ENCODE peak calls at places on chromosomes 13 and 19, in six cellular contexts. U, M, D, L, P and H are unnamed samples. For H3K4me1, the result is how much of the 10 kb centered on the place peaks cover.

GRCh38 chr19:16363133-16363851 is 38.7 kb downstream of the KLF2 start:
- DNase-seq in D (no peak), M (peak), P (peak), U (no peak), L (no peak), H (no peak)

GRCh38 chr13:44393391-44393790 is 19.8 kb downstream of the SERP2 start:
- DNase-seq in U (no peak), M (no peak), L (no peak), D (no peak), P (no peak), H (no peak)

GRCh38 chr19:46601318-46602224 is at the start of gene CALM3:
- DNase-seq in U (no peak), P (no peak), D (no peak), L (no peak), M (no peak), H (no peak)

GRCh38 chr13:83377486-83377885 is 504.8 kb downstream of the SLITRK1 start:
- DNase-seq in U (no peak), P (no peak), M (no peak), L (peak), D (no peak), H (no peak)

GRCh38 chr13:46663644-46664043 is 110.7 kb downstream of the LRCH1 start:
- DNase-seq in P (no peak), L (no peak), M (no peak), D (no peak), U (no peak), H (peak)

GRCh38 chr13:27403252-27403678 is 21.2 kb upstream of the GTF3A start:
- DNase-seq in P (no peak), U (peak), L (peak), M (no peak), D (no peak), H (peak)

GRCh38 chr19:11008111-11008510 is 47.3 kb downstream of the SMARCA4 start:
- DNase-seq in D (no peak), P (no peak), L (no peak), M (no peak), U (no peak), H (no peak)

GRCh38 chr13:96540656-96541055 is 450.7 kb downstream of the HS6ST3 start:
- DNase-seq in M (no peak), U (no peak), D (no peak), L (no peak), P (no peak), H (peak)

GRCh38 chr13:31310781-31311180 is 111.0 kb downstream of the B3GLCT start:
- DNase-seq in P (no peak), L (no peak), D (peak), M (no peak), U (no peak), H (no peak)

GRCh38 chr19:12983091-12983490 is 12.2 kb upstream of the NFIX start:
- DNase-seq in M (no peak), L (no peak), U (no peak), D (no peak), P (no peak), H (no peak)

GRCh38 chr13:36131215-36131930 is at the start of gene DCLK1:
- DNase-seq in P (peak), L (peak), M (peak), D (peak), U (peak), H (peak)

GRCh38 chr19:1315470-1316166 is 29.9 kb downstream of the EFNA2 start:
- DNase-seq in U (peak), D (peak), M (peak), P (peak), L (peak), H (peak)

GRCh38 chr13:79480954-79481684 is at the start of gene NDFIP2:
- DNase-seq in L (peak), U (peak), D (peak), M (peak), P (peak), H (peak)

GRCh38 chr19:4067396-4068057 is 828 bp upstream of the ZBTB7A start:
- DNase-seq in U (no peak), M (peak), D (peak), L (no peak), P (peak), H (no peak)

GRCh38 chr13:87851395-87851794 is 180.2 kb downstream of the SLITRK5 start:
- DNase-seq in P (no peak), D (no peak), L (no peak), M (no peak), U (no peak), H (no peak)

GRCh38 chr19:23943411-23943810 is 28.7 kb downstream of the ZNF726 start:
- DNase-seq in P (no peak), M (no peak), U (no peak), L (no peak), D (no peak), H (no peak)

GRCh38 chr19:46861691-46862503 is 1.1 kb downstream of the ARHGAP35 start:
- DNase-seq in D (peak), P (no peak), M (no peak), U (peak), L (no peak), H (peak)

GRCh38 chr13:87855553-87855952 is 184.4 kb downstream of the SLITRK5 start:
- DNase-seq in M (no peak), U (no peak), L (no peak), P (no peak), D (no peak), H (no peak)

GRCh38 chr19:11480081-11480926 is 542 bp downstream of the ELAVL3 start:
- DNase-seq in U (no peak), M (no peak), D (no peak), L (no peak), P (no peak), H (no peak)

GRCh38 chr13:110498327-110498726 is 63.2 kb downstream of the RAB20 start:
- DNase-seq in L (no peak), D (peak), M (no peak), P (no peak), U (no peak), H (peak)

GRCh38 chr19:56976300-56976699 is 135.8 kb upstream of the PEG3 start:
- DNase-seq in D (no peak), M (no peak), U (no peak), P (no peak), L (no peak), H (no peak)

GRCh38 chr13:82917984-82918383 is 964.3 kb downstream of the SLITRK1 start:
- DNase-seq in L (no peak), M (no peak), U (no peak), D (no peak), P (no peak), H (no peak)

GRCh38 chr13:99522288-99522687 is 21.0 kb downstream of the TM9SF2 start:
- DNase-seq in D (no peak), L (no peak), M (no peak), P (no peak), U (no peak), H (no peak)

GRCh38 chr13:90632184-90632583 is 715.3 kb upstream of the MIR17HG start:
- DNase-seq in M (no peak), L (no peak), D (no peak), P (no peak), U (no peak), H (no peak)

GRCh38 chr19:46374526-46375475 is 27.9 kb downstream of the PPP5C start:
- DNase-seq in D (no peak), L (no peak), P (no peak), M (no peak), U (no peak), H (no peak)

GRCh38 chr19:57566396-57567256 is 7.0 kb upstream of the ZNF550 start:
- DNase-seq in D (no peak), L (peak), M (no peak), P (no peak), U (no peak), H (peak)

GRCh38 chr13:41652735-41653361 is 195.5 kb downstream of the RGCC start:
- DNase-seq in P (no peak), L (peak), D (no peak), M (no peak), U (peak), H (peak)

GRCh38 chr19:55080915-55081772 is 5.5 kb downstream of the EPS8L1 start:
- DNase-seq in L (peak), U (peak), D (peak), M (peak), P (peak), H (peak)

GRCh38 chr19:34229721-34230120 is 24.6 kb upstream of the GARRE1 start:
- DNase-seq in U (no peak), L (no peak), D (no peak), M (no peak), P (no peak), H (no peak)

GRCh38 chr13:76307157-76307556 is 579.0 kb downstream of the KCTD12 start:
- DNase-seq in P (no peak), D (no peak), M (no peak), U (no peak), L (peak), H (peak)

GRCh38 chr13:76828316-76828741 is 57.9 kb downstream of the KCTD12 start:
- DNase-seq in D (no peak), P (no peak), M (no peak), L (no peak), U (no peak), H (no peak)

GRCh38 chr19:29263305-29264080 is 50.5 kb upstream of the UQCRFS1 start:
- DNase-seq in U (peak), D (peak), P (no peak), L (peak), M (no peak), H (no peak)

GRCh38 chr13:31054632-31055031 is 107.1 kb downstream of the HSPH1 start:
- DNase-seq in M (no peak), L (no peak), U (no peak), D (no peak), P (no peak), H (no peak)

GRCh38 chr13:46168341-46168740 is 13.6 kb downstream of the LCP1 start:
- DNase-seq in U (peak), P (peak), L (no peak), D (no peak), M (peak), H (peak)

GRCh38 chr13:108549989-108550388 is 79.4 kb upstream of the MYO16 start:
- DNase-seq in P (no peak), U (no peak), M (no peak), L (no peak), D (no peak), H (no peak)

GRCh38 chr19:5131031-5131865 is 162.3 kb downstream of the KDM4B start:
- DNase-seq in D (no peak), M (no peak), L (no peak), U (no peak), P (no peak), H (no peak)

GRCh38 chr13:72151241-72151640 is 284.2 kb upstream of the DACH1 start:
- DNase-seq in P (no peak), M (no peak), L (peak), U (no peak), D (no peak), H (peak)

DNA sequence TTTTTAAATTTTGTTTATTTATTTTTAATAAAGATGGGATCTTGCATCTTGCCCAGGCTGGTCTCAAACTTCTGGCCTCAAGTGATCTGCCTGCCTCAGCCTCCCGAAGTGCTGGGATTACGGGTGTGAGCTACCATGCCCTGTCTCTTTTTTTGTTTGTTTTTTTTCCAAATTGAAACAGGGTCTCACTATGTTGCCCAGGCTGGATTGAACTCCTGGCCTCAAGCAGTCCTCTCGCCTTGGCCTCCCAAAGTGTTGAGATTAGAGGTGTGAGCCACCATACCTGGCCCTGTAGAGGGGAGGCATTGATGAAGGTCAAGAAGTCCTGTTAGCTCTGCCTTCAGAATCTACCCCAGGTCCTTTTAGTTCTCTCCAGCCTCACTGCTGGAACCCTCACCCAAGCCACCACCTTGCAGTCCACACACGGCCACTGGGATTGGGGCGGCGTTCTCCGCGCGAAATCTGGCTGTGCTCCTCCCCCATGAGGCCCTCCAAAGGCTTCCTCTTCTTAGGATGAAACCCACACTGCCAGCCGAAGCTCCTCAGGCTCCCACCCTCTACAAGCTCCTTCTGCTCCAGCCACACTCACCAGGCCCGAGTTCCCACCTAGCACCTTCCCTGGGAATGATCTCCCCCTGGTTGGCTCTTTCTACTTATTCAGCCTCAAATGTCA is 34.9 kb downstream of the ACTN4 start:
- DNase-seq in U (no peak), D (no peak), P (no peak), M (no peak), L (no peak), H (no peak)
- H3K4me1 ChIP-seq in U (half or more), D (half or more), P (half or more), M (half or more), L (under half), H (half or more)

GRCh38 chr19:6272913-6273600 is 6.7 kb downstream of the MLLT1 start:
- DNase-seq in D (no peak), M (no peak), U (no peak), L (no peak), P (no peak), H (peak)
- H3K4me1 ChIP-seq in D (half or more), M (half or more), U (under half), L (half or more), P (under half), H (under half)

DNA sequence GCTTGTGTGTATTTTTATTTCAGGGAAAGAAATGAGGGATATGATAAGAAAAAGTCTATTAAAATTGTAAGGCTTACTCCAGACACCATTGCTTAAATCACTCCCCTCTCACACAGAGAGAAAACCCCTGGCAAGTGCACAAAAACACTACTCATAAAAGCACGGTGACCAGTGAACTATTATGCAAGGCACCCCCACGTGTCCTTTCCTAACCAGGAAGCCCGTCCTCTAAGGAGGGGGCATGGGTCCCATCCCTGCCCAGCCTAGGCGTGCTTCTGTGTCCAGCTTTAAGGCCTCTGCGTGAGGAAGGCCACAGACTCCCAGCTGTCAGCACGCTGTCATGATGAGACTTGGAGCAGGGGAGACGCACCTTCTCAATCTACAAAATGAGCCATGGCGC is 83.5 kb downstream of the SLC7A1 start:
- DNase-seq in L (peak), M (no peak), U (no peak), D (peak), P (no peak), H (no peak)
- H3K4me1 ChIP-seq in L (under half), M (under half), U (under half), D (under half), P (under half), H (under half)

GRCh38 chr13:29110003-29110402 is 289.9 kb downstream of the MTUS2 start:
- DNase-seq in L (no peak), U (no peak), D (no peak), P (no peak), M (no peak), H (no peak)
- H3K4me1 ChIP-seq in L (under half), U (under half), D (under half), P (under half), M (under half), H (under half)

GRCh38 chr19:49924004-49924880 is 4.8 kb upstream of the ATF5 start:
- DNase-seq in U (no peak), L (peak), M (no peak), P (no peak), D (peak), H (no peak)

GRCh38 chr19:49926520-49926919 is 2.5 kb upstream of the ATF5 start:
- DNase-seq in M (no peak), U (no peak), D (no peak), L (no peak), P (no peak), H (no peak)

GRCh38 chr19:49927526-49928264 is 1.3 kb upstream of the ATF5 start:
- DNase-seq in U (no peak), P (no peak), L (no peak), M (no peak), D (no peak), H (no peak)

GRCh38 chr19:49923055-49924003 is 5.7 kb upstream of the ATF5 start:
- DNase-seq in L (no peak), M (no peak), P (no peak), U (no peak), D (peak), H (no peak)

GRCh38 chr19:49925486-49925885 is 3.5 kb upstream of the ATF5 start:
- DNase-seq in M (no peak), D (no peak), U (no peak), P (no peak), L (no peak), H (no peak)
- H3K4me1 ChIP-seq in M (under half), D (under half), U (under half), P (under half), L (under half), H (under half)

GRCh38 chr19:18503971-18504885 is 17.6 kb downstream of the ELL start:
- DNase-seq in U (no peak), L (no peak), M (no peak), D (no peak), P (peak), H (no peak)
- H3K4me1 ChIP-seq in U (under half), L (under half), M (half or more), D (half or more), P (under half), H (half or more)

GRCh38 chr19:32711747-32712146 is 7.8 kb upstream of the TDRD12 start:
- DNase-seq in L (no peak), P (no peak), D (no peak), U (no peak), M (no peak), H (no peak)

DNA sequence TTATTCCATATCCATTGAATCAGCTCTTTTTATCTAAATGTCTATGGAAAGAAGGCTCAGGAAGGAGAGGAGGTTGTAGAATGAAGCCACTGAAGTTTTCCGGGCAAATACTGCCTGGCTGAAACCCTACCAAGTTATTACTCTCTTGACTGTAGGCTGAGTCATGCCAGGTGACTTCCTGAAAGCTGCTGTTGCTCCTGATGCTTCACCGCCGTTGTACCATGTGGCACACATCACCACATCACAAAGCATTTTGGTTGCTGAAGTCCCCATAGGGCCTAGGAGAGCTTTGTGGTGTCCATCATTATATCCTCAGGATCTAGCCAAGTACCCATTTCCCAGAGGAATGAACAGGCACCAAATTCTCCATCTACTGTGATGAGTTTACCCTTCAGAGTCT is 11.1 kb upstream of the TDRD12 start:
- DNase-seq in U (no peak), D (no peak), L (no peak), M (no peak), P (no peak), H (no peak)
- H3K4me1 ChIP-seq in U (under half), D (under half), L (under half), M (under half), P (under half), H (under half)

GRCh38 chr13:114125589-114125988 is 6.8 kb downstream of the RASA3 start:
- DNase-seq in U (no peak), M (peak), D (peak), L (no peak), P (no peak), H (no peak)

GRCh38 chr13:114124921-114125320 is 7.5 kb downstream of the RASA3 start:
- DNase-seq in M (no peak), D (peak), P (no peak), L (peak), U (no peak), H (peak)

GRCh38 chr13:114123448-114123847 is 9.0 kb downstream of the RASA3 start:
- DNase-seq in U (no peak), M (no peak), D (no peak), L (no peak), P (no peak), H (no peak)

GRCh38 chr13:114123876-114124275 is 8.5 kb downstream of the RASA3 start:
- DNase-seq in P (no peak), D (no peak), M (no peak), L (no peak), U (no peak), H (no peak)

DNA sequence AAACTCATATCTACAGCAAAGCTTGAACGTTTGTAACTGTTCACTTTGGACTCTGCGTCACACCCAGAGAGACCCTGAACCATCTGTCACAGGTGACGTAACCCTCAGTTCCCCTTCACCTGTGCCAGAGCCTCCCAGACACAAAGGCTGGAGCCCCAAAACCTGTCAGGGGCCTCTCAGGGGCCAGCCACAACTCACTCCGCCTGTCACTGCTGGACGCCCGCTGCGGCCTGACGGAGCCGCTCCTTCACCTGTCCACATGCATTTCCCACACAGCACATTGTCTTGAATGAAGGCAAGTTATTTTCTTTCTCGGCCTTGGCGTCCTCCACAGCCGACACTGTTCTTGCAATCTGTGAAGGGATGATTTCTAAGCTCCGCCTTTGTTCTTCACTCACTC is 7.9 kb downstream of the RASA3 start:
- DNase-seq in D (peak), L (no peak), U (no peak), P (no peak), M (no peak), H (no peak)
- H3K4me1 ChIP-seq in D (half or more), L (under half), U (under half), P (under half), M (half or more), H (half or more)

DNA sequence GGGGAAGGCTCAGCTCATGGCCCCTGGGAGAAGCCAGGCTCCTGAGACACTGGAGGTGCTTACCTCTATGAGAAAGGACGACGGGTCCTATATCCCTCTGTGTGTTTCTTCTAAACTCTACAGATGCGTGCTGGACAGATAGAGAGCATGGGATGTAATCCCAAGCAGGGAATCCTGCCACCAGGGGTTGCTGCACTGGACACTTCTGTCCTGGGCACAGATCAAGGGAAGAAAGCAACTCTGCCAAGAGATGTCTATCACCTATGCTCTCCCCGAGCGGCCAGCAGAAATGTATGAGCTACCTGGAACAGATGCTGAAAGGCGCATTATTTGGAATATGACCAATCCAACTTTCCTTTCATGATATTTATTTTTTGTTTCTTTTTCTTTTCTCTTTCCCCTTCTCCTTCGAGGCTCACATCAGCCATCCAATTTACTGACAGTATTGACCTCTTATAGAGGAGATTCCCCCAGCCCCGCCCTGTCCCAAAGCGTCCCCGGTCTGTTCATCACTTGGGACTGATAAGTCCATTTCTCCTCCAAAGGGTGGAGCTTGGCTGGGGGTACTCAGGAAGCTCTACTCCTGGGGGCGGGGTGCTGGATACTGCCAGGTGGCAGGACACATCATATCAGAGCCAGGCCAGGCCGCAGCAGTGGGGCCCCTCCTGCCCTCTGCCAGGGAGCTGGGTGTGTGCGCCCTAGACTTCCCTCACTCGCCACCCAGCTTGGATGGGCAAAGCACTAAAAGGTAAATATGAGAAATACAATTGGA is 34.2 kb downstream of the TSHZ3 start:
- DNase-seq in M (no peak), D (no peak), P (no peak), L (no peak), U (no peak), H (peak)
- H3K4me1 ChIP-seq in M (under half), D (under half), P (under half), L (under half), U (under half), H (under half)